ENCODE peak calls at places on chromosome 22, in eight cellular contexts. One of them, this sample, is unnamed.

GRCh38 chr22:48607901-48608650 is 1219.6 kb downstream of the BRD1 start:
- DNase-seq in suprapubic skin: no peak
- DNase-seq in progenitor cell of endocrine pancreas: no peak
- DNase-seq in B cell: no peak
- DNase-seq in brain microvascular endothelial cell: no peak
- DNase-seq in fibroblast of pulmonary artery: no peak
- DNase-seq in right lobe of liver: no peak
- DNase-seq in Caco-2: no peak
- DNase-seq in this sample: no peak

GRCh38 chr22:49553518-49554295 is 274.0 kb downstream of the BRD1 start:
- DNase-seq in Caco-2: no peak
- DNase-seq in suprapubic skin: peak
- DNase-seq in fibroblast of pulmonary artery: no peak
- DNase-seq in progenitor cell of endocrine pancreas: peak
- DNase-seq in brain microvascular endothelial cell: no peak
- DNase-seq in right lobe of liver: peak
- DNase-seq in B cell: no peak
- DNase-seq in this sample: no peak

GRCh38 chr22:28282346-28282745 is 363.3 kb upstream of the PITPNB start:
- DNase-seq in B cell: no peak
- DNase-seq in right lobe of liver: no peak
- DNase-seq in brain microvascular endothelial cell: no peak
- DNase-seq in Caco-2: no peak
- DNase-seq in fibroblast of pulmonary artery: peak
- DNase-seq in progenitor cell of endocrine pancreas: no peak
- DNase-seq in suprapubic skin: no peak
- DNase-seq in this sample: no peak

GRCh38 chr22:37187552-37187890 is 526 bp downstream of the C1QTNF6 start:
- DNase-seq in right lobe of liver: no peak
- DNase-seq in B cell: no peak
- DNase-seq in fibroblast of pulmonary artery: peak
- DNase-seq in Caco-2: no peak
- DNase-seq in suprapubic skin: no peak
- DNase-seq in progenitor cell of endocrine pancreas: no peak
- DNase-seq in brain microvascular endothelial cell: no peak
- DNase-seq in this sample: no peak

GRCh38 chr22:48724899-48725298 is 1102.8 kb downstream of the BRD1 start:
- DNase-seq in right lobe of liver: no peak
- DNase-seq in B cell: no peak
- DNase-seq in suprapubic skin: no peak
- DNase-seq in Caco-2: no peak
- DNase-seq in brain microvascular endothelial cell: no peak
- DNase-seq in fibroblast of pulmonary artery: no peak
- DNase-seq in progenitor cell of endocrine pancreas: no peak
- DNase-seq in this sample: no peak

GRCh38 chr22:37419370-37419915 is 7.8 kb downstream of the ELFN2 start:
- DNase-seq in B cell: no peak
- DNase-seq in Caco-2: no peak
- DNase-seq in progenitor cell of endocrine pancreas: no peak
- DNase-seq in brain microvascular endothelial cell: no peak
- DNase-seq in fibroblast of pulmonary artery: no peak
- DNase-seq in right lobe of liver: no peak
- DNase-seq in suprapubic skin: no peak
- DNase-seq in this sample: no peak

GRCh38 chr22:49574205-49574604 is 253.5 kb downstream of the BRD1 start:
- DNase-seq in B cell: no peak
- DNase-seq in right lobe of liver: no peak
- DNase-seq in brain microvascular endothelial cell: no peak
- DNase-seq in fibroblast of pulmonary artery: no peak
- DNase-seq in suprapubic skin: no peak
- DNase-seq in Caco-2: no peak
- DNase-seq in progenitor cell of endocrine pancreas: no peak
- DNase-seq in this sample: no peak

GRCh38 chr22:20430101-20430640 is 7.5 kb downstream of the SCARF2 start:
- DNase-seq in right lobe of liver: no peak
- DNase-seq in fibroblast of pulmonary artery: no peak
- DNase-seq in progenitor cell of endocrine pancreas: no peak
- DNase-seq in brain microvascular endothelial cell: no peak
- DNase-seq in B cell: peak
- DNase-seq in suprapubic skin: peak
- DNase-seq in Caco-2: no peak
- DNase-seq in this sample: peak

GRCh38 chr22:19971276-19972124 is 29.9 kb upstream of the TXNRD2 start:
- DNase-seq in brain microvascular endothelial cell: no peak
- DNase-seq in B cell: no peak
- DNase-seq in fibroblast of pulmonary artery: no peak
- DNase-seq in suprapubic skin: no peak
- DNase-seq in right lobe of liver: peak
- DNase-seq in progenitor cell of endocrine pancreas: no peak
- DNase-seq in Caco-2: no peak
- DNase-seq in this sample: no peak

GRCh38 chr22:26617251-26618199 is at the start of gene CRYBB1:
- DNase-seq in suprapubic skin: no peak
- DNase-seq in progenitor cell of endocrine pancreas: no peak
- DNase-seq in right lobe of liver: no peak
- DNase-seq in Caco-2: no peak
- DNase-seq in brain microvascular endothelial cell: no peak
- DNase-seq in B cell: peak
- DNase-seq in fibroblast of pulmonary artery: no peak
- DNase-seq in this sample: no peak

GRCh38 chr22:21766933-21767462 is 31.4 kb upstream of the YPEL1 start:
- DNase-seq in fibroblast of pulmonary artery: no peak
- DNase-seq in suprapubic skin: no peak
- DNase-seq in progenitor cell of endocrine pancreas: no peak
- DNase-seq in Caco-2: no peak
- DNase-seq in B cell: no peak
- DNase-seq in brain microvascular endothelial cell: no peak
- DNase-seq in right lobe of liver: no peak
- DNase-seq in this sample: peak

GRCh38 chr22:36510966-36511881 is 4.4 kb upstream of the FOXRED2 start:
- DNase-seq in B cell: peak
- DNase-seq in progenitor cell of endocrine pancreas: peak
- DNase-seq in fibroblast of pulmonary artery: peak
- DNase-seq in Caco-2: peak
- DNase-seq in right lobe of liver: no peak
- DNase-seq in brain microvascular endothelial cell: peak
- DNase-seq in suprapubic skin: no peak
- DNase-seq in this sample: no peak

GRCh38 chr22:23859201-23859600 is 1.5 kb downstream of the SLC2A11 start:
- DNase-seq in fibroblast of pulmonary artery: no peak
- DNase-seq in B cell: no peak
- DNase-seq in brain microvascular endothelial cell: no peak
- DNase-seq in progenitor cell of endocrine pancreas: no peak
- DNase-seq in suprapubic skin: no peak
- DNase-seq in Caco-2: no peak
- DNase-seq in right lobe of liver: no peak
- DNase-seq in this sample: no peak

GRCh38 chr22:44622147-44622427 is 79.9 kb upstream of the PRR5 start:
- DNase-seq in Caco-2: no peak
- DNase-seq in B cell: peak
- DNase-seq in right lobe of liver: no peak
- DNase-seq in suprapubic skin: no peak
- DNase-seq in progenitor cell of endocrine pancreas: no peak
- DNase-seq in brain microvascular endothelial cell: no peak
- DNase-seq in fibroblast of pulmonary artery: no peak
- DNase-seq in this sample: no peak

GRCh38 chr22:42376721-42377177 is 55.5 kb downstream of the NFAM1 start:
- DNase-seq in B cell: no peak
- DNase-seq in right lobe of liver: no peak
- DNase-seq in Caco-2: peak
- DNase-seq in progenitor cell of endocrine pancreas: no peak
- DNase-seq in fibroblast of pulmonary artery: peak
- DNase-seq in brain microvascular endothelial cell: no peak
- DNase-seq in suprapubic skin: peak
- DNase-seq in this sample: no peak

GRCh38 chr22:46138058-46138797 is 12.1 kb upstream of the PPARA start:
- DNase-seq in progenitor cell of endocrine pancreas: no peak
- DNase-seq in B cell: no peak
- DNase-seq in Caco-2: no peak
- DNase-seq in brain microvascular endothelial cell: no peak
- DNase-seq in fibroblast of pulmonary artery: no peak
- DNase-seq in suprapubic skin: peak
- DNase-seq in right lobe of liver: no peak
- DNase-seq in this sample: no peak
- TF ChIP-seq CTCF in progenitor cell of endocrine pancreas: no peak
- TF ChIP-seq CTCF in B cell: no peak
- TF ChIP-seq CTCF in Caco-2: no peak
- TF ChIP-seq CTCF in brain microvascular endothelial cell: no peak
- TF ChIP-seq CTCF in fibroblast of pulmonary artery: no peak
- TF ChIP-seq CTCF in suprapubic skin: no peak
- TF ChIP-seq CTCF in right lobe of liver: no peak
- TF ChIP-seq CTCF in this sample: no peak

DNA sequence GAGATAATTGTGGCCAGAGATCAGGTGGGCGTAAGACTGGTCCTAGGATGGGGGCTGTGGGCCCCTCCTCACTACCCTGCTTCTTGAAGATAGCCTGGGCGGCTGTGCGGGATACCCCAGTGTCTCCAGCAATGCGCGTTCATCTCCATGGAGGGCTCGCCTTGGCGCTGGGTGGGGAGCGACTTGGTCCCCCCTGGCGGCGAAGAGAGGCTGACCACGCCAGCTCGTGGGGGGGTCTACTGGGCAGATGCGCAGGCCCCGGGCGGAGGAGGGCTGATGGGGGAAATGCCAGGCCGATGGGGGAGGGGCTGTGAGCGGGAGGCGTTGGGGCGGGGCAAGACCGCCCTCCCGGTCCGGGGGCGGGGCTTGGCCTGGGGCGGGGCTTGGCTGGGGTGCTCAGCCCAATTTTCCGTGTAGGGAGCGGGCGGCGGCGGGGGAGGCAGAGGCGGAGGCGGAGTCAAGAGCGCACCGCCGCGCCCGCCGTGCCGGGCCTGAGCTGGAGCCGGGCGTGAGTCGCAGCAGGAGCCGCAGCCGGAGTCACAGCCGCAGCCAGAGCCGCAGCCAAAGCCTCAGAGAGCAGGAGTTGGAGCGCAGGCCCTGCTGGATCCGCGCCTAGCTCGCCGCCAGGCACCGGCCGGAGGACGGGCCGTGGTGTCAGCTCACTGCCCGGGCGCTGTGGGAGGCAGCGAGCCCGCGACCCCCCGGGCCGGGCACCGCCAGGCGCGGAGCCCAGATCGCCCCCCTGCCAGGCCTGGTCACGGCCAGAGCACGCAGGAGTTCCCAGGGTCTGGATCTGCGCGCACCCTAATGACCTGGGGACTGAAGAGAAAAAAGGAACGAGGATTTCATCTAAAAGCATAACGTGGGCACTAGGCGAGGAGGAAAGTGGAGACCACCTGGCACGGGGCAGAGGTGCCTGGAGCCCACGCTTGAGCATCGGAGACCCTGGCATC is at the start of gene SLC35E4:
- DNase-seq in progenitor cell of endocrine pancreas: peak
- DNase-seq in brain microvascular endothelial cell: peak
- DNase-seq in fibroblast of pulmonary artery: peak
- DNase-seq in Caco-2: peak
- DNase-seq in B cell: peak
- DNase-seq in right lobe of liver: peak
- DNase-seq in suprapubic skin: peak
- DNase-seq in this sample: peak
- TF ChIP-seq CTCF in progenitor cell of endocrine pancreas: peak
- TF ChIP-seq CTCF in brain microvascular endothelial cell: peak
- TF ChIP-seq CTCF in fibroblast of pulmonary artery: peak
- TF ChIP-seq CTCF in Caco-2: peak
- TF ChIP-seq CTCF in B cell: no peak
- TF ChIP-seq CTCF in right lobe of liver: no peak
- TF ChIP-seq CTCF in suprapubic skin: peak
- TF ChIP-seq CTCF in this sample: no peak

DNA sequence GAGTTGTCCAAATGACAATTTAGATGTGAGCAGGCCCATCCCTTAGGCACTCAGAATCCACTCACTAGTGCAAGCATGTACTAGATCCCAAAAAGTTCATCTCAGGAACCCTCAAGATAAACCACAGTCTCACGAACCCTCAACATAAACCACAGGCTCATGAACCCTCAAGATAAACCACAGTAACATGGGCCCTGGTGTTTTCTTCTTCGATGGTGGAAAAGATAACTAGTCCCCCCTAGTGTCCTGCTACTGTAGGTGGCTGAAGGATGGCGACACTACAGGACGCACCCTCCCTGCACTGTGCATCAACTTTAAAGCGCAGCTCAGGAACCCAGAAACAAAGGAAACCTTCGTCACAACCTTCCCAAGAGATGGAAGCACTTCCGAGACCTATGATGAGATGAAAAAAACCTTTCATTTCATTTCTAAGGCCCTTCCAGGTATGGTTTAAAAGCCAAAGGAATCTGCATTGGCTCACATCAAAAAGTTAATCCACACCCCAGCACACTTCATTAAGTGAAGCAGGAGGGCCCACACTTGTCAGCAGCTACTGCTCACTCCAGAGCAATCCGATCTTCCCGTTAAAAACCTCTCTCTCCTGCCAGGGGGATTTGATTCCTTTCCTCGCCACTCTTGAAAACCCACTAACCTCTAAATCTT is 2.4 kb downstream of the LARGE1 start:
- DNase-seq in brain microvascular endothelial cell: no peak
- DNase-seq in B cell: peak
- DNase-seq in suprapubic skin: no peak
- DNase-seq in right lobe of liver: no peak
- DNase-seq in progenitor cell of endocrine pancreas: no peak
- DNase-seq in fibroblast of pulmonary artery: no peak
- DNase-seq in Caco-2: no peak
- DNase-seq in this sample: peak
- TF ChIP-seq CTCF in brain microvascular endothelial cell: peak
- TF ChIP-seq CTCF in B cell: no peak
- TF ChIP-seq CTCF in suprapubic skin: no peak
- TF ChIP-seq CTCF in right lobe of liver: peak
- TF ChIP-seq CTCF in progenitor cell of endocrine pancreas: no peak
- TF ChIP-seq CTCF in fibroblast of pulmonary artery: no peak
- TF ChIP-seq CTCF in Caco-2: no peak
- TF ChIP-seq CTCF in this sample: no peak

DNA sequence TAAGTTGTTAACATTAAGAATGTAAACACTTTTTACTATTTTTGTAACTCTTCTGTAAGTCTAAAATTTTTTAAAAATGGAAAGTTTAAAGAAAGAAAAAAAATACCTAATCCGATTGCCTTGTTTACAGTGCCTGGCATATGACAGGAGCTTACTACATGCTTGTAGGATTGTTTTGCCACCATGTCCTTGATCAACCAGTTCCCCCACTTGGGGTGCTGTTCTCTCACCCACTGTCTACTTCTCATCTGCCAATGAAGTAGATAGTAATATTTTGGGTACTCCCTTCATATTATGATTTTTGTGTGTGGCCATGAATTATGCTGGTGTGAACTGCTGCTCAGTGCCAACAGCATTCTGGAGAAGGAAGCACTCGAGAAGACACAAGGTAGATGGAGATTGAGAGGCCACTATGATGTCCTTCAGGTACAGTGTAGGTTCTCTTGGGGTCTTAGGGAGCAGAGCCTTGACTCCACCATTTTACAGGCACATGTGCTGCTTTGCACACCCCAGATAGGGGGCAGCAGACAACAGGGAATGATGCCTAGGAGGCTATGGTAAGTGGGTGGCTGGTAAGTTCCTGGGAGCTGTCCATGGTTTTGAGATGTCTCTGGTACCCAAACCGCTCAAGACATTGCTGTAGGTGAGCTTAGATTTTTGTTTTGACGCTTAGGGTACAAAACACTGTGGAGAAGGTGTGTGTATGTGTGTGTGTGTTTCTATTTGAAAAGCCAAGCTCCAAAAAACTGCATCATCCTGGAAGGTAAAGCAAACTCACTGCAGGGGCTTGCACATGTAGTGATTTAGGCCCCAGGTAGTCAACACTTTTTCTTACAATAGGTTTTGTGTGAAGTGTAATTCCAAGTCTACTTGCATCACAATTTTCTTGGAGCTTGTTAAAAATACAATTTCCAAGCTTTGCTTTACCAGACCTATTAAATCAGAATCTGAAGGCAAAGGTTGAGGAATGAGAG is 494.5 kb upstream of the LARGE1 start:
- DNase-seq in brain microvascular endothelial cell: no peak
- DNase-seq in Caco-2: peak
- DNase-seq in fibroblast of pulmonary artery: peak
- DNase-seq in suprapubic skin: no peak
- DNase-seq in progenitor cell of endocrine pancreas: peak
- DNase-seq in B cell: no peak
- DNase-seq in right lobe of liver: peak
- DNase-seq in this sample: peak
- TF ChIP-seq CTCF in brain microvascular endothelial cell: peak
- TF ChIP-seq CTCF in Caco-2: peak
- TF ChIP-seq CTCF in fibroblast of pulmonary artery: no peak
- TF ChIP-seq CTCF in suprapubic skin: peak
- TF ChIP-seq CTCF in progenitor cell of endocrine pancreas: peak
- TF ChIP-seq CTCF in B cell: no peak
- TF ChIP-seq CTCF in right lobe of liver: peak
- TF ChIP-seq CTCF in this sample: peak

This sample was measured in GM20000.